ENCODE peak calls at places on chromosomes 1 and 21, in seven cellular contexts. S, W, F, J, M, I and U are unnamed samples.

GRCh38 chr1:34926894-34927293 is 2.6 kb downstream of the DLGAP3 start:
- DNase-seq in S (no peak), W (no peak), F (peak), J (no peak), M (peak), I (no peak), U (peak)

GRCh38 chr1:201554789-201555592 is 16.1 kb downstream of the NAV1 start:
- DNase-seq in S (no peak), W (no peak), F (no peak), J (no peak), M (no peak), I (no peak), U (no peak)

GRCh38 chr1:21334214-21335087 is 44.2 kb upstream of the ECE1 start:
- DNase-seq in S (no peak), W (peak), F (peak), J (peak), M (peak), I (peak), U (peak)

GRCh38 chr1:46692806-46693770 is 21.4 kb downstream of the TEX38 start:
- DNase-seq in S (no peak), W (no peak), F (no peak), J (no peak), M (no peak), I (no peak), U (peak)

GRCh38 chr1:12134716-12135115 is 32.1 kb upstream of the TNFRSF1B start:
- DNase-seq in S (no peak), W (no peak), F (no peak), J (no peak), M (no peak), I (no peak), U (no peak)

GRCh38 chr1:228979325-228979699 is 244.0 kb downstream of the RHOU start:
- DNase-seq in S (no peak), W (no peak), F (peak), J (no peak), M (no peak), I (no peak), U (no peak)

GRCh38 chr1:21072721-21073120 is 104.0 kb downstream of the EIF4G3 start:
- DNase-seq in S (no peak), W (peak), F (no peak), J (peak), M (no peak), I (no peak), U (no peak)

GRCh38 chr1:51666463-51666862 is 49.6 kb downstream of the OSBPL9 start:
- DNase-seq in S (no peak), W (peak), F (no peak), J (no peak), M (no peak), I (no peak), U (no peak)

GRCh38 chr1:223413216-223413615 is 20.0 kb downstream of the CCDC185 start:
- DNase-seq in S (no peak), W (no peak), F (no peak), J (no peak), M (no peak), I (no peak), U (no peak)

GRCh38 chr1:116152577-116152943 is 41.4 kb downstream of the MAB21L3 start:
- DNase-seq in S (no peak), W (no peak), F (no peak), J (no peak), M (no peak), I (no peak), U (no peak)

GRCh38 chr1:54464031-54464476 is 57.9 kb upstream of the SSBP3 start:
- DNase-seq in S (no peak), W (no peak), F (no peak), J (no peak), M (no peak), I (no peak), U (no peak)

GRCh38 chr1:103516693-103517092 is 8.8 kb upstream of the RNPC3 start:
- DNase-seq in S (no peak), W (peak), F (no peak), J (no peak), M (no peak), I (no peak), U (no peak)

GRCh38 chr1:113917400-113918082 is 11.6 kb upstream of the HIPK1 start:
- DNase-seq in S (no peak), W (peak), F (no peak), J (peak), M (no peak), I (peak), U (no peak)
- H4K8ac ChIP-seq in S (no peak), W (no peak), F (no peak), J (no peak), M (no peak), I (no peak), U (no peak)

GRCh38 chr21:45670731-45671130 is 27.2 kb downstream of the PCBP3 start:
- DNase-seq in S (no peak), W (no peak), F (no peak), J (no peak), M (no peak), I (no peak), U (no peak)
- H4K8ac ChIP-seq in S (no peak), W (no peak), F (no peak), J (no peak), M (no peak), I (no peak), U (no peak)

GRCh38 chr1:32150847-32151246 is 28.6 kb upstream of the TXLNA start:
- DNase-seq in S (no peak), W (peak), F (no peak), J (no peak), M (no peak), I (no peak), U (no peak)

DNA sequence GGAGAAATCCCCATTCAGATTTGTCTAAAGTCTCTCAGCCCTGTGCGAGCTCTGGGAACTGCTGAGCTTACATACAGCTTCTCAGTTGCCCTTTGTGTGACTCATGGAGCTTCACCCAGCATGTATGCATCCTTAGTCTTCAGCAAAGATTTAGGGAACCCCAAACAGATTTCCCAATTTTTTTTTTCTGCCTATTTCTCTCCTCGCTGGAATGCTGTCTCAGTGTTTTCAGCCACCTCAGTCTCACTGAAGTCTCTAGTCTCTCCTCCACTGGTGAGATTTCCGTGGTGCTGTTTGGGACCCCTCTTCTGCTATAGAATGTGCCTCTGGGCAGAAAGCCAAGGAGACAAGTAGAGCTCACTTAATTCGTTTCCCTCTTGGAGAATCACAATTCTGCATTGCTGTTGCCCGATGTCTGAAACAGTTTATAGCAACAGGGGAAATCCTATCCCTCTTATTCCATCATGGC is 28.1 kb upstream of the TXLNA start:
- DNase-seq in S (no peak), W (peak), F (no peak), J (no peak), M (no peak), I (peak), U (no peak)
- H4K8ac ChIP-seq in S (no peak), W (no peak), F (no peak), J (no peak), M (no peak), I (no peak), U (no peak)

GRCh38 chr1:244231193-244231571 is 180.1 kb downstream of the ZBTB18 start:
- DNase-seq in S (no peak), W (no peak), F (no peak), J (peak), M (peak), I (no peak), U (no peak)
- H4K8ac ChIP-seq in S (no peak), W (no peak), F (no peak), J (no peak), M (no peak), I (no peak), U (no peak)

DNA sequence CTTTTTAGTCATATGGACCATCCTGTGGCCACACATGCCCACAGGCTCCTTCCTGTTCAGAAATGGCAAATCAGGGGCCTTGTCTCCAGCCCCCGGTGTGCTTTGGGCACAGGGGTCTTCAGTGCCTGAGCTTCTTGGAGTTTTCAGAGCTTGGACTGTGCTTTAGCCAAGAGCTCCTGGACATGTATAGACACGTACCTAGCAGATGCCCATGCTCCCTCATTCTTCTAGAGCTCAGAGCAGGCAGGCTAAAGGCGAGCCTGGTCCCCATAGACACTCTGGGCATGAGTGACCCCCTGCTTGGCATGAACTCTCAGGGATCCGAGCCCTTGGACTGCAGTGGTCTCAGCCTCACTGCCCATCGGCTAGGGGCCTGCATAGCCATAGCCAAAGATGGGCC is 106.8 kb downstream of the EPHB2 start:
- DNase-seq in S (no peak), W (no peak), F (no peak), J (no peak), M (no peak), I (no peak), U (no peak)
- H4K8ac ChIP-seq in S (no peak), W (no peak), F (no peak), J (peak), M (peak), I (peak), U (no peak)

GRCh38 chr1:15433471-15433870 is 4.8 kb upstream of the CTRC start:
- DNase-seq in S (no peak), W (no peak), F (no peak), J (no peak), M (no peak), I (no peak), U (no peak)
- H4K8ac ChIP-seq in S (no peak), W (no peak), F (no peak), J (no peak), M (no peak), I (no peak), U (no peak)

DNA sequence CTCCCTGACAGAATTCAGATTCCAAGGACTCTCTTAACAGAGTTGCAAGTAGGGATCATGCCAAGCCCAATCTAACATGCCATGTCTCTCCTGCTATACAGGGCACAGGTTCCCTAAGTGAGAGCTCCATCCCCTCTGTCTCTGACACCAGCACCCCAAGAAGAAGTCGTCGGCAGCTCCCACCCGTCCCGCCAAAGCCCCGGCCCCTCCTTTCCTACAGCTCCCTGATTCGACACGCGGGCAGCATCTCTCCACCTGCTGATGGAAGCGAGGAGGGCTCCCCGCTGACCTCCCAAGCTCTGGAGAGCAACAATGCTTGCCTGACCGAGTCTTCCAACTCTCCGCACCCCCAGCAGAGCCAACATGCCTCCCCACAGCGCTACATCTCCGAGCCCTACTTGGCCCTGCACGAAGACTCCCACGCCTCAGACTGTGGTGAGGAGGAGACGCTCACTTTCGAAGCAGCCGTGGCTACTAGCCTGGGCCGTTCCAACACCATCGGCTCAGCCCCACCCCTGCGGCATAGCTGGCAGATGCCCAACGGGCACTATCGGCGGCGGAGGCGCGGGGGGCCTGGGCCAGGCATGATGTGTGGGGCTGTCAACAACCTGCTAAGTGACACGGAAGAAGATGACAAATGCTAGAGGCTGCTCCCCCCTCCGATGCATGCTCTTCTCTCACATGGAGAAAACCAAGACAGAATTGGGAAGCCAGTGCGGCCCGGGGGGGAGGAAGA is 263.2 kb downstream of the ZNF648 start:
- DNase-seq in S (no peak), W (no peak), F (no peak), J (no peak), M (no peak), I (no peak), U (no peak)
- H4K8ac ChIP-seq in S (no peak), W (no peak), F (no peak), J (no peak), M (no peak), I (no peak), U (no peak)

GRCh38 chr1:24295547-24295946 is 23.6 kb upstream of the GRHL3 start:
- DNase-seq in S (no peak), W (no peak), F (no peak), J (no peak), M (no peak), I (no peak), U (no peak)
- H4K8ac ChIP-seq in S (no peak), W (peak), F (peak), J (no peak), M (no peak), I (peak), U (no peak)

GRCh38 chr1:109162626-109163025 is 48.7 kb downstream of the ELAPOR1 start:
- DNase-seq in S (no peak), W (no peak), F (no peak), J (no peak), M (no peak), I (no peak), U (no peak)
- H4K8ac ChIP-seq in S (no peak), W (peak), F (no peak), J (no peak), M (no peak), I (peak), U (no peak)

GRCh38 chr1:203497378-203497777 is 3.4 kb downstream of the OPTC start:
- DNase-seq in S (no peak), W (no peak), F (no peak), J (no peak), M (no peak), I (no peak), U (no peak)

GRCh38 chr1:203499643-203500278 is 5.8 kb downstream of the OPTC start:
- DNase-seq in S (no peak), W (no peak), F (no peak), J (no peak), M (no peak), I (no peak), U (no peak)

GRCh38 chr1:203503851-203504250 is 9.9 kb downstream of the OPTC start:
- DNase-seq in S (no peak), W (no peak), F (no peak), J (no peak), M (no peak), I (no peak), U (no peak)

GRCh38 chr1:203504400-203505250 is 10.7 kb downstream of the OPTC start:
- DNase-seq in S (peak), W (peak), F (peak), J (peak), M (peak), I (peak), U (peak)

GRCh38 chr1:203500279-203500678 is 6.3 kb downstream of the OPTC start:
- DNase-seq in S (no peak), W (no peak), F (no peak), J (no peak), M (no peak), I (no peak), U (no peak)
- H4K8ac ChIP-seq in S (no peak), W (no peak), F (no peak), J (no peak), M (no peak), I (no peak), U (no peak)